ENCODE peak calls at places on chromosome 1, in ten cellular contexts. Q is ovary; L is left lung; V is OCI-LY7; X is PC-3; Y is tibial artery; U is astrocyte; F is effector memory CD4-positive, alpha-beta T cell; A is psoas muscle; M is neuronal stem cell. C is an unnamed sample.

GRCh38 chr1:207933205-207933800 is 22.4 kb upstream of the CD34 start:
- DNase-seq in Q (no peak), U (no peak), A (no peak), M (no peak), V (no peak), L (no peak), F (no peak), X (no peak), Y (no peak), C (no peak)

GRCh38 chr1:183276386-183276785 is 90.3 kb downstream of the LAMC2 start:
- DNase-seq in V (no peak), A (no peak), Q (no peak), M (no peak), F (no peak), L (no peak), Y (no peak), X (no peak), U (no peak), C (no peak)

GRCh38 chr1:169943963-169944526 is 50.3 kb upstream of the SCYL3 start:
- DNase-seq in Q (no peak), Y (no peak), A (no peak), X (no peak), F (no peak), U (no peak), L (no peak), M (no peak), V (no peak), C (no peak)

GRCh38 chr1:241447056-241447649 is 72.4 kb downstream of the FH start:
- DNase-seq in X (peak; percentile 56), Q (no peak), A (no peak), M (no peak), U (no peak), Y (no peak), L (no peak), F (no peak), V (no peak), C (no peak)

GRCh38 chr1:231793893-231794292 is 167.3 kb downstream of the DISC1 start:
- DNase-seq in V (no peak), L (no peak), X (no peak), Y (no peak), F (no peak), A (no peak), M (no peak), U (no peak), Q (no peak), C (no peak)

GRCh38 chr1:110003747-110004428 is 19.3 kb downstream of the AHCYL1 start:
- DNase-seq in A (peak; percentile 91), V (peak; percentile 16), M (peak; percentile 29), F (no peak), L (peak; percentile 75), Y (peak; percentile 88), U (peak; percentile 99), Q (peak; percentile 62), X (peak; percentile 95), C (peak; percentile 90)

GRCh38 chr1:198888379-198888778 is 249.5 kb downstream of the PTPRC start:
- DNase-seq in M (no peak), X (no peak), Y (no peak), L (no peak), Q (no peak), A (no peak), F (no peak), V (no peak), U (no peak), C (no peak)

GRCh38 chr1:170145061-170145460 is 698 bp upstream of the NTMT2 start:
- DNase-seq in L (no peak), Q (no peak), U (no peak), F (no peak), Y (no peak), A (no peak), M (no peak), X (no peak), V (no peak), C (peak; percentile 14)

GRCh38 chr1:192805832-192806323 is 3.0 kb upstream of the RGS2 start:
- DNase-seq in X (peak; percentile 91), F (no peak), M (no peak), A (no peak), U (peak; percentile 92), L (no peak), Y (no peak), V (peak; percentile 73), Q (no peak), C (peak; percentile 51)

GRCh38 chr1:174812656-174813055 is 187.1 kb upstream of the CACYBP start:
- DNase-seq in Y (no peak), L (no peak), M (peak; percentile 68), A (no peak), Q (no peak), V (no peak), F (no peak), X (peak; percentile 6), U (no peak), C (no peak)
- H3K27ac ChIP-seq in Y (no peak overlapping the region), L (no peak overlapping the region), M (no peak overlapping the region), A (no peak overlapping the region), Q (no peak overlapping the region), V (peak overlapping the region; percentile 24), F (no peak overlapping the region), X (no peak overlapping the region), U (no peak overlapping the region), C (no peak overlapping the region)

GRCh38 chr1:8012955-8013354 is 13.2 kb downstream of the ERRFI1 start:
- DNase-seq in M (no peak), L (no peak), X (no peak), A (no peak), U (no peak), Q (no peak), Y (no peak), V (no peak), F (no peak), C (no peak)

GRCh38 chr1:8014381-8014988 is 11.6 kb downstream of the ERRFI1 start:
- DNase-seq in Y (no peak), V (no peak), Q (no peak), U (no peak), F (no peak), A (no peak), M (no peak), X (no peak), L (no peak), C (no peak)

GRCh38 chr1:8013399-8013798 is 12.7 kb downstream of the ERRFI1 start:
- DNase-seq in U (no peak), V (no peak), X (no peak), Q (no peak), F (no peak), A (no peak), M (no peak), Y (no peak), L (no peak), C (no peak)

GRCh38 chr1:8015036-8015808 is 10.9 kb downstream of the ERRFI1 start:
- DNase-seq in V (peak; percentile 64), L (no peak), A (no peak), M (no peak), U (peak; percentile 81), Y (no peak), F (no peak), Q (no peak), X (peak; percentile 91), C (peak; percentile 79)

DNA sequence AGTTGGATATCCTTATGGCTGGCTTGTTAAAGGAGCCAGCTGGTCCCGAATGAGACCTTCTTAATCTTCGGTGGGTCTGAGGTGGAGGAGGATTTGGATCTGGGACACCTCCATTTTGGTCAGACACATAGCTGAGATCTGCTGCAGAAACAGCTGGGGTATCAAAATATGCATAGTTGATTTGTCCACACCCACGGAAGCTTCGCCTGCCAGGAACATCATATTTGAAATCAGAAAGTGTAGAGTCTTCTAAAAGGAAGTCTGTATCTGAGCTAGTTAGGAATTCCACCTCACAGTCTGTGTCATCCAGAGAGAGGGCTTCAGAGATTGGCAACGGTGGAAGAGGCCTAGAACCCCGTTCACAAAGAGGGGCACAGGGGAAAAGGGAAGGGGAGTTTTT is 12.3 kb downstream of the ERRFI1 start:
- DNase-seq in Q (no peak), F (no peak), X (no peak), V (no peak), L (no peak), M (no peak), Y (no peak), A (no peak), U (no peak), C (no peak)
- H3K36me3 ChIP-seq in Q (no peaks in the 10 kb centered on the region), F (no peaks in the 10 kb centered on the region), X (peaks cover 63% of the 10 kb centered on the region), V (no peaks in the 10 kb centered on the region), L (peaks cover 32% of the 10 kb centered on the region), M (peaks cover 54% of the 10 kb centered on the region), Y (peaks cover 55% of the 10 kb centered on the region), A (peaks cover 2% of the 10 kb centered on the region), U (peaks cover 50% of the 10 kb centered on the region), C (peaks cover 55% of the 10 kb centered on the region)

GRCh38 chr1:93661829-93662474 is 19.7 kb downstream of the BCAR3 start:
- DNase-seq in X (peak; percentile 71), M (no peak), Q (no peak), L (no peak), U (peak; percentile 85), V (no peak), A (no peak), F (no peak), Y (no peak), C (peak; percentile 73)
- H3K4me1 ChIP-seq in X (peaks cover 60% of the 10 kb centered on the region), M (peaks cover 24% of the 10 kb centered on the region), Q (peaks cover 26% of the 10 kb centered on the region), L (peaks cover 27% of the 10 kb centered on the region), U (peaks cover 54% of the 10 kb centered on the region), V (no peaks in the 10 kb centered on the region), A (peaks cover 22% of the 10 kb centered on the region), F (no peaks in the 10 kb centered on the region), Y (peaks cover 44% of the 10 kb centered on the region), C (peaks cover 61% of the 10 kb centered on the region)

DNA sequence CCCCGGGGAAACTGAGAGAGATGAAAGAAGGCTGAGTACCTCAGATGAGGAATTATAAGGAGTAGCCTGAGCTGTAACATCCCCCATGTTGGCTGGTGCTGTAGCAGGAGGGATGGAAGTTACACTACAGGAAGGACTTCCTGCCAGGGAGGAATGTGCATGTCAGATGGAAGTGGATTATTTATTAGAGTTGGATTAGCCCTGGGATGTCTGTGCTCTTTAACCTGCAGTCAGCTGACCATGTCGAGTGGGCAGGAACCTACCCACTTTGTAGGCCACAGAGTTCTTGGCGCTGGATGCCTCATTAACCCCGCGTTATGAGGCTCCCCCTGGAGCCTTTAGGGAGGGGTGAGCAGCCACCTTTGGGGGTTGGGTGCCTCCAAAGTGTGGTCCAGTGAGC is 757 bp upstream of the SEMA4A start:
- DNase-seq in F (no peak), Q (no peak), X (no peak), L (no peak), A (peak; percentile 12), Y (no peak), V (no peak), U (no peak), M (no peak), C (peak; percentile 80)
- H3K27ac ChIP-seq in F (no peak overlapping the region), Q (no peak overlapping the region), X (no peak overlapping the region), L (peak overlapping the region; percentile 81), A (no peak overlapping the region), Y (no peak overlapping the region), V (peak overlapping the region; percentile 95), U (no peak overlapping the region), M (no peak overlapping the region), C (no peak overlapping the region)

C was measured in osteoblast.